ENCODE peak calls at places on chromosomes 11 and 22, in nine cellular contexts. One of them, this sample, is unnamed.

GRCh38 chr11:4798427-4799183 is 5.6 kb downstream of the OR52R1 start:
- DNase-seq in CD8-positive, alpha-beta memory T cell: no peak
- DNase-seq in fibroblast of lung: no peak
- DNase-seq in fibroblast of the aortic adventitia: no peak
- DNase-seq in astrocyte of the spinal cord: no peak
- DNase-seq in HAP-1: no peak
- DNase-seq in DND-41: no peak
- DNase-seq in AG10803: no peak
- DNase-seq in transverse colon: no peak
- DNase-seq in this sample: no peak

GRCh38 chr22:44392446-44392921 is 79.7 kb upstream of the SHISAL1 start:
- DNase-seq in astrocyte of the spinal cord: no peak
- DNase-seq in DND-41: no peak
- DNase-seq in fibroblast of lung: peak
- DNase-seq in HAP-1: no peak
- DNase-seq in fibroblast of the aortic adventitia: no peak
- DNase-seq in AG10803: no peak
- DNase-seq in transverse colon: no peak
- DNase-seq in CD8-positive, alpha-beta memory T cell: no peak
- DNase-seq in this sample: no peak

GRCh38 chr11:15258433-15259350 is 144.0 kb downstream of the INSC start:
- DNase-seq in transverse colon: no peak
- DNase-seq in DND-41: no peak
- DNase-seq in astrocyte of the spinal cord: peak
- DNase-seq in HAP-1: peak
- DNase-seq in CD8-positive, alpha-beta memory T cell: no peak
- DNase-seq in AG10803: peak
- DNase-seq in fibroblast of the aortic adventitia: peak
- DNase-seq in fibroblast of lung: peak
- DNase-seq in this sample: peak

GRCh38 chr11:65378208-65378927 is 4.1 kb downstream of the SLC25A45 start:
- DNase-seq in astrocyte of the spinal cord: no peak
- DNase-seq in fibroblast of lung: no peak
- DNase-seq in HAP-1: no peak
- DNase-seq in transverse colon: peak
- DNase-seq in DND-41: no peak
- DNase-seq in fibroblast of the aortic adventitia: no peak
- DNase-seq in AG10803: no peak
- DNase-seq in CD8-positive, alpha-beta memory T cell: no peak
- DNase-seq in this sample: peak

GRCh38 chr22:21038405-21038804 is 6.0 kb upstream of the SLC7A4 start:
- DNase-seq in CD8-positive, alpha-beta memory T cell: no peak
- DNase-seq in fibroblast of lung: peak
- DNase-seq in transverse colon: no peak
- DNase-seq in fibroblast of the aortic adventitia: peak
- DNase-seq in astrocyte of the spinal cord: peak
- DNase-seq in AG10803: peak
- DNase-seq in DND-41: no peak
- DNase-seq in HAP-1: no peak
- DNase-seq in this sample: no peak

GRCh38 chr11:117299351-117300300 is 8.5 kb downstream of the BACE1-AS start:
- DNase-seq in astrocyte of the spinal cord: no peak
- DNase-seq in AG10803: no peak
- DNase-seq in fibroblast of lung: no peak
- DNase-seq in CD8-positive, alpha-beta memory T cell: no peak
- DNase-seq in transverse colon: no peak
- DNase-seq in DND-41: no peak
- DNase-seq in HAP-1: no peak
- DNase-seq in fibroblast of the aortic adventitia: no peak
- DNase-seq in this sample: no peak

GRCh38 chr11:8249482-8249881 is 14.2 kb downstream of the LMO1 start:
- DNase-seq in HAP-1: no peak
- DNase-seq in fibroblast of lung: no peak
- DNase-seq in transverse colon: no peak
- DNase-seq in astrocyte of the spinal cord: no peak
- DNase-seq in fibroblast of the aortic adventitia: no peak
- DNase-seq in DND-41: no peak
- DNase-seq in AG10803: no peak
- DNase-seq in CD8-positive, alpha-beta memory T cell: no peak
- DNase-seq in this sample: no peak

GRCh38 chr11:91773090-91773489 is 451.5 kb upstream of the FAT3 start:
- DNase-seq in CD8-positive, alpha-beta memory T cell: no peak
- DNase-seq in DND-41: no peak
- DNase-seq in HAP-1: no peak
- DNase-seq in transverse colon: no peak
- DNase-seq in fibroblast of the aortic adventitia: no peak
- DNase-seq in astrocyte of the spinal cord: no peak
- DNase-seq in fibroblast of lung: peak
- DNase-seq in AG10803: peak
- DNase-seq in this sample: no peak

GRCh38 chr22:46192210-46192993 is 42.1 kb downstream of the PPARA start:
- DNase-seq in HAP-1: no peak
- DNase-seq in transverse colon: no peak
- DNase-seq in AG10803: no peak
- DNase-seq in astrocyte of the spinal cord: no peak
- DNase-seq in fibroblast of lung: no peak
- DNase-seq in fibroblast of the aortic adventitia: no peak
- DNase-seq in DND-41: no peak
- DNase-seq in CD8-positive, alpha-beta memory T cell: no peak
- DNase-seq in this sample: no peak

GRCh38 chr11:75652936-75653335 is 15.9 kb downstream of the MAP6 start:
- DNase-seq in CD8-positive, alpha-beta memory T cell: no peak
- DNase-seq in astrocyte of the spinal cord: no peak
- DNase-seq in fibroblast of lung: no peak
- DNase-seq in AG10803: peak
- DNase-seq in transverse colon: no peak
- DNase-seq in HAP-1: no peak
- DNase-seq in fibroblast of the aortic adventitia: peak
- DNase-seq in DND-41: no peak
- DNase-seq in this sample: no peak

GRCh38 chr22:45590262-45590661 is 81.4 kb upstream of the ATXN10 start:
- DNase-seq in DND-41: no peak
- DNase-seq in AG10803: no peak
- DNase-seq in astrocyte of the spinal cord: no peak
- DNase-seq in fibroblast of the aortic adventitia: no peak
- DNase-seq in CD8-positive, alpha-beta memory T cell: no peak
- DNase-seq in fibroblast of lung: no peak
- DNase-seq in transverse colon: no peak
- DNase-seq in HAP-1: no peak
- DNase-seq in this sample: no peak

GRCh38 chr11:60363542-60364525 is 14.5 kb upstream of the MS4A7 start:
- DNase-seq in fibroblast of the aortic adventitia: peak
- DNase-seq in AG10803: peak
- DNase-seq in astrocyte of the spinal cord: peak
- DNase-seq in HAP-1: peak
- DNase-seq in CD8-positive, alpha-beta memory T cell: peak
- DNase-seq in fibroblast of lung: peak
- DNase-seq in transverse colon: peak
- DNase-seq in DND-41: peak
- DNase-seq in this sample: peak

GRCh38 chr11:69949327-69949726 is 128.8 kb upstream of the ANO1 start:
- DNase-seq in CD8-positive, alpha-beta memory T cell: no peak
- DNase-seq in transverse colon: no peak
- DNase-seq in astrocyte of the spinal cord: peak
- DNase-seq in HAP-1: no peak
- DNase-seq in fibroblast of the aortic adventitia: peak
- DNase-seq in fibroblast of lung: peak
- DNase-seq in DND-41: no peak
- DNase-seq in AG10803: peak
- DNase-seq in this sample: no peak

GRCh38 chr11:76621866-76622265 is 48.7 kb downstream of the LRRC32 start:
- DNase-seq in CD8-positive, alpha-beta memory T cell: no peak
- DNase-seq in AG10803: no peak
- DNase-seq in DND-41: no peak
- DNase-seq in astrocyte of the spinal cord: no peak
- DNase-seq in HAP-1: no peak
- DNase-seq in fibroblast of the aortic adventitia: peak
- DNase-seq in transverse colon: no peak
- DNase-seq in fibroblast of lung: peak
- DNase-seq in this sample: no peak

GRCh38 chr11:133115099-133115498 is 417.2 kb downstream of the OPCML start:
- DNase-seq in CD8-positive, alpha-beta memory T cell: no peak
- DNase-seq in transverse colon: no peak
- DNase-seq in astrocyte of the spinal cord: no peak
- DNase-seq in fibroblast of the aortic adventitia: no peak
- DNase-seq in AG10803: no peak
- DNase-seq in fibroblast of lung: no peak
- DNase-seq in DND-41: no peak
- DNase-seq in HAP-1: no peak
- DNase-seq in this sample: no peak

GRCh38 chr11:2318123-2318522 is 16.3 kb downstream of the TSPAN32 start:
- DNase-seq in fibroblast of lung: no peak
- DNase-seq in fibroblast of the aortic adventitia: no peak
- DNase-seq in AG10803: no peak
- DNase-seq in transverse colon: no peak
- DNase-seq in CD8-positive, alpha-beta memory T cell: no peak
- DNase-seq in DND-41: no peak
- DNase-seq in astrocyte of the spinal cord: no peak
- DNase-seq in HAP-1: no peak
- DNase-seq in this sample: no peak

DNA sequence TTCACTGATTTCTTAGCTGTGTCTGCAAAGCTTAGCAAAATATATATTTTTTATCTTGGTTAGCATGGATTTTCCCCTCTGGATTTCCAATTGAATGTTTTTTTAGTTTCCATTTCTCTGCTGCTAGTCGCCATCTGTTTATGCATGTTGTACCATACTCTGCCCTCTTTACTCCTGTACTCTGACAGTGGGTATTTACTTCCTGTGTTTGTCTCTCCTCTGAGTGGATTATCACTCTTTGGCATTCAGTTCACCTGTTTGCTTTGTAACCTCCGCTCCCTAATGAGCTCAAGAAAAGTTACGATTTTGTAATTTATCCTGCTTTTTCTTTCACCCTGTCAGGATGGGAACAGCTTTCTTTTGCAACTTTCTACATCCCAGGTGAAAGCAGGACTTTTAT is 59.1 kb downstream of the PDHX start:
- DNase-seq in AG10803: no peak
- DNase-seq in CD8-positive, alpha-beta memory T cell: no peak
- DNase-seq in transverse colon: no peak
- DNase-seq in fibroblast of the aortic adventitia: no peak
- DNase-seq in fibroblast of lung: peak
- DNase-seq in astrocyte of the spinal cord: no peak
- DNase-seq in DND-41: no peak
- DNase-seq in HAP-1: no peak
- DNase-seq in this sample: no peak
- H3K4me3 ChIP-seq in AG10803: no peak
- H3K4me3 ChIP-seq in CD8-positive, alpha-beta memory T cell: no peak
- H3K4me3 ChIP-seq in transverse colon: no peak
- H3K4me3 ChIP-seq in fibroblast of the aortic adventitia: no peak
- H3K4me3 ChIP-seq in fibroblast of lung: no peak
- H3K4me3 ChIP-seq in astrocyte of the spinal cord: no peak
- H3K4me3 ChIP-seq in DND-41: no peak
- H3K4me3 ChIP-seq in HAP-1: no peak
- H3K4me3 ChIP-seq in this sample: no peak

DNA sequence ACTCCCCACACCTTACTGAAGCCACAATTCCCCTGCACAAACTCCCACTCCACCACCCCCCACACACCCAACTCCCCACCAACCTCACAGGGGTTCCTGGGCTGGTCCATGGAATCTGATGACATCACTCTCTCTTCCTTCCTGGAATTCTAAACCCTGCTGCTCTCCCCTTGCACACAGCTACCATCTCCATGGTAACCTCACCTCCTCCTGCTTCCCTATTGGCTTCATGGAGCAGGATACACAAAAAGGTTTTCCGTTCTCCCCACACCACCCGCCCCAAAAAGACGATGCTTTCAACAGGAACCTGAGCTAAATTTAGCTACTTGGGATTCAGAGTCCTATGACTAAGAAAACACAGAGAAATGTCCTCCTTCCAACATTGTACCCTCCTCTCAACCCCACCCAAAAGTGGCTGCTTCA is 67.1 kb downstream of the RBFOX2 start:
- DNase-seq in DND-41: no peak
- DNase-seq in transverse colon: no peak
- DNase-seq in HAP-1: peak
- DNase-seq in fibroblast of lung: peak
- DNase-seq in AG10803: peak
- DNase-seq in astrocyte of the spinal cord: peak
- DNase-seq in CD8-positive, alpha-beta memory T cell: no peak
- DNase-seq in fibroblast of the aortic adventitia: peak
- DNase-seq in this sample: no peak
- H3K4me3 ChIP-seq in DND-41: no peak
- H3K4me3 ChIP-seq in transverse colon: no peak
- H3K4me3 ChIP-seq in HAP-1: no peak
- H3K4me3 ChIP-seq in fibroblast of lung: no peak
- H3K4me3 ChIP-seq in AG10803: peak
- H3K4me3 ChIP-seq in astrocyte of the spinal cord: no peak
- H3K4me3 ChIP-seq in CD8-positive, alpha-beta memory T cell: no peak
- H3K4me3 ChIP-seq in fibroblast of the aortic adventitia: peak
- H3K4me3 ChIP-seq in this sample: no peak

GRCh38 chr11:73962097-73962705 is 11.4 kb downstream of the DNAJB13 start:
- DNase-seq in DND-41: no peak
- DNase-seq in AG10803: no peak
- DNase-seq in CD8-positive, alpha-beta memory T cell: no peak
- DNase-seq in transverse colon: no peak
- DNase-seq in astrocyte of the spinal cord: no peak
- DNase-seq in HAP-1: no peak
- DNase-seq in fibroblast of lung: no peak
- DNase-seq in fibroblast of the aortic adventitia: no peak
- DNase-seq in this sample: no peak

GRCh38 chr11:73958521-73959141 is 7.8 kb downstream of the DNAJB13 start:
- DNase-seq in DND-41: no peak
- DNase-seq in fibroblast of lung: no peak
- DNase-seq in fibroblast of the aortic adventitia: no peak
- DNase-seq in HAP-1: no peak
- DNase-seq in transverse colon: no peak
- DNase-seq in astrocyte of the spinal cord: no peak
- DNase-seq in AG10803: no peak
- DNase-seq in CD8-positive, alpha-beta memory T cell: no peak
- DNase-seq in this sample: no peak

GRCh38 chr11:73957654-73958361 is 7.0 kb downstream of the DNAJB13 start:
- DNase-seq in astrocyte of the spinal cord: no peak
- DNase-seq in fibroblast of the aortic adventitia: no peak
- DNase-seq in HAP-1: no peak
- DNase-seq in fibroblast of lung: no peak
- DNase-seq in AG10803: no peak
- DNase-seq in transverse colon: no peak
- DNase-seq in DND-41: no peak
- DNase-seq in CD8-positive, alpha-beta memory T cell: no peak
- DNase-seq in this sample: peak

GRCh38 chr11:73961321-73961720 is 10.5 kb downstream of the DNAJB13 start:
- DNase-seq in DND-41: no peak
- DNase-seq in fibroblast of lung: peak
- DNase-seq in transverse colon: no peak
- DNase-seq in astrocyte of the spinal cord: no peak
- DNase-seq in HAP-1: no peak
- DNase-seq in CD8-positive, alpha-beta memory T cell: no peak
- DNase-seq in AG10803: peak
- DNase-seq in fibroblast of the aortic adventitia: peak
- DNase-seq in this sample: no peak

GRCh38 chr11:73956876-73957653 is 6.2 kb downstream of the DNAJB13 start:
- DNase-seq in DND-41: no peak
- DNase-seq in fibroblast of the aortic adventitia: no peak
- DNase-seq in astrocyte of the spinal cord: no peak
- DNase-seq in fibroblast of lung: no peak
- DNase-seq in AG10803: no peak
- DNase-seq in CD8-positive, alpha-beta memory T cell: no peak
- DNase-seq in transverse colon: no peak
- DNase-seq in HAP-1: no peak
- DNase-seq in this sample: no peak
- H3K4me3 ChIP-seq in DND-41: no peak
- H3K4me3 ChIP-seq in fibroblast of the aortic adventitia: no peak
- H3K4me3 ChIP-seq in astrocyte of the spinal cord: no peak
- H3K4me3 ChIP-seq in fibroblast of lung: no peak
- H3K4me3 ChIP-seq in AG10803: no peak
- H3K4me3 ChIP-seq in CD8-positive, alpha-beta memory T cell: no peak
- H3K4me3 ChIP-seq in transverse colon: no peak
- H3K4me3 ChIP-seq in HAP-1: no peak
- H3K4me3 ChIP-seq in this sample: no peak

GRCh38 chr11:122176651-122177050 is 60.6 kb upstream of the BLID start:
- DNase-seq in CD8-positive, alpha-beta memory T cell: no peak
- DNase-seq in fibroblast of lung: peak
- DNase-seq in DND-41: no peak
- DNase-seq in transverse colon: no peak
- DNase-seq in AG10803: no peak
- DNase-seq in astrocyte of the spinal cord: no peak
- DNase-seq in fibroblast of the aortic adventitia: no peak
- DNase-seq in HAP-1: no peak
- DNase-seq in this sample: no peak
- H3K4me3 ChIP-seq in CD8-positive, alpha-beta memory T cell: no peak
- H3K4me3 ChIP-seq in fibroblast of lung: peak
- H3K4me3 ChIP-seq in DND-41: no peak
- H3K4me3 ChIP-seq in transverse colon: no peak
- H3K4me3 ChIP-seq in AG10803: no peak
- H3K4me3 ChIP-seq in astrocyte of the spinal cord: peak
- H3K4me3 ChIP-seq in fibroblast of the aortic adventitia: peak
- H3K4me3 ChIP-seq in HAP-1: no peak
- H3K4me3 ChIP-seq in this sample: no peak